ENCODE peak calls at places on chromosomes 7 and 10, in five cellular contexts. S, H, T, L and Q are unnamed samples.

GRCh38 chr10:21318768-21319167 is 206.7 kb downstream of the SKIDA1 start:
- DNase-seq in T (no peak), L (peak), S (peak), H (no peak), Q (no peak)

GRCh38 chr10:14327535-14327934 is 3.2 kb downstream of the FRMD4A start:
- DNase-seq in H (no peak), L (no peak), S (no peak), T (no peak), Q (no peak)

GRCh38 chr10:2225609-2226008 is 488.3 kb upstream of the ADARB2 start:
- DNase-seq in S (no peak), L (no peak), H (no peak), T (no peak), Q (no peak)

GRCh38 chr10:3102721-3103410 is 35.5 kb downstream of the PFKP start:
- DNase-seq in S (no peak), L (no peak), T (no peak), H (peak), Q (no peak)

GRCh38 chr7:4772306-4772705 is 3.1 kb upstream of the AP5Z1 start:
- DNase-seq in H (no peak), S (no peak), T (no peak), L (no peak), Q (no peak)

GRCh38 chr7:34070486-34071323 is 165.4 kb downstream of the BMPER start:
- DNase-seq in T (no peak), H (peak), L (no peak), S (no peak), Q (peak)

GRCh38 chr10:88934900-88935672 is 17.5 kb downstream of the ACTA2 start:
- DNase-seq in S (peak), L (peak), T (peak), H (peak), Q (peak)

GRCh38 chr10:124614003-124614659 is 130.0 kb downstream of the FAM53B start:
- DNase-seq in H (no peak), T (no peak), S (no peak), L (no peak), Q (no peak)

GRCh38 chr7:55961994-55962393 is 2.4 kb upstream of the NIPSNAP2 start:
- DNase-seq in S (no peak), T (no peak), L (no peak), H (no peak), Q (no peak)

GRCh38 chr7:55965805-55966421 is 1.5 kb downstream of the NIPSNAP2 start:
- DNase-seq in L (no peak), T (peak), H (no peak), S (no peak), Q (no peak)

GRCh38 chr7:55964802-55965470 is 551 bp downstream of the NIPSNAP2 start:
- DNase-seq in H (peak), T (peak), L (peak), S (peak), Q (no peak)

GRCh38 chr7:55963584-55964168 is 709 bp upstream of the NIPSNAP2 start:
- DNase-seq in L (no peak), H (no peak), T (no peak), S (no peak), Q (no peak)

DNA sequence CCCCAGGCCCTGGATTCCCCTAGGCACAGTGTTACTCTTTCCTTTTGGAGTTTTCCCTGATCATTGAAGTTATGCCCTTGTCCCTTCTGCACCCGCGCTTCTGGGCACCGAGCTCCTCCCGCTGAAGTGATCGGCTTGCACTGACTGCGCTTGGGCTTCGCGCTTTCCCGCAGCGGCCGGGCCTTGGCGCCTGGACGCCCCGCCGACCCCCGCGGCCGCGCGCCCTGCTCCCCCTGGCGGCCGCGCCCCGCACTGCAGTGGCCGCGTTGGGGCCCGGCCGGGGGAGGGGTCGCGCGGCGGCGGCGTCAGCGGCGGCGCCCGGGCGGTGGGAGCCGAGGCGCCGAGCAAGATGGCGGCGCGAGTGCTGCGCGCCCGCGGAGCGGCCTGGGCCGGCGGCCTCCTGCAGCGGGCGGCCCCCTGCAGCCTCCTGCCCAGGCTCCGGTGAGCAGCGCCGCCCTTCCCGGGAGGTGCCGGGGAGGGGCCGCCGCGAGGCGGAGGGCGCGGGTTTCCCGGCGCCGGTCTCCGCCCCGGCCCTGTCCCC is at the start of gene NIPSNAP2:
- DNase-seq in H (peak), L (peak), T (peak), S (no peak), Q (peak)
- TF ChIP-seq POLR2A in H (peak), L (no peak), T (no peak), S (no peak), Q (peak)

GRCh38 chr7:90595341-90595800 is 750 bp upstream of the CDK14 start:
- DNase-seq in L (no peak), T (no peak), H (no peak), S (no peak), Q (no peak)

GRCh38 chr7:90597527-90597871 is 1.4 kb downstream of the CDK14 start:
- DNase-seq in T (no peak), S (no peak), L (no peak), H (no peak), Q (no peak)

GRCh38 chr7:90594791-90595317 is 1.3 kb upstream of the CDK14 start:
- DNase-seq in S (no peak), T (peak), H (no peak), L (peak), Q (peak)

GRCh38 chr7:90596745-90597526 is 815 bp downstream of the CDK14 start:
- DNase-seq in H (no peak), L (no peak), S (no peak), T (no peak), Q (peak)

GRCh38 chr7:90595801-90596683 is at the start of gene CDK14:
- DNase-seq in H (peak), L (peak), S (peak), T (peak), Q (peak)
- TF ChIP-seq POLR2A in H (no peak), L (peak), S (no peak), T (peak), Q (peak)

GRCh38 chr10:30749368-30749767 is 119.8 kb upstream of the LYZL2 start:
- DNase-seq in T (no peak), L (no peak), H (no peak), S (no peak), Q (no peak)

GRCh38 chr10:30750971-30751677 is 121.6 kb upstream of the LYZL2 start:
- DNase-seq in L (no peak), T (no peak), S (no peak), H (no peak), Q (no peak)

GRCh38 chr10:30752481-30752881 is 122.9 kb upstream of the LYZL2 start:
- DNase-seq in H (no peak), L (no peak), S (no peak), T (no peak), Q (no peak)

GRCh38 chr10:30748152-30748845 is 118.7 kb upstream of the LYZL2 start:
- DNase-seq in T (no peak), L (no peak), S (no peak), H (no peak), Q (no peak)

DNA sequence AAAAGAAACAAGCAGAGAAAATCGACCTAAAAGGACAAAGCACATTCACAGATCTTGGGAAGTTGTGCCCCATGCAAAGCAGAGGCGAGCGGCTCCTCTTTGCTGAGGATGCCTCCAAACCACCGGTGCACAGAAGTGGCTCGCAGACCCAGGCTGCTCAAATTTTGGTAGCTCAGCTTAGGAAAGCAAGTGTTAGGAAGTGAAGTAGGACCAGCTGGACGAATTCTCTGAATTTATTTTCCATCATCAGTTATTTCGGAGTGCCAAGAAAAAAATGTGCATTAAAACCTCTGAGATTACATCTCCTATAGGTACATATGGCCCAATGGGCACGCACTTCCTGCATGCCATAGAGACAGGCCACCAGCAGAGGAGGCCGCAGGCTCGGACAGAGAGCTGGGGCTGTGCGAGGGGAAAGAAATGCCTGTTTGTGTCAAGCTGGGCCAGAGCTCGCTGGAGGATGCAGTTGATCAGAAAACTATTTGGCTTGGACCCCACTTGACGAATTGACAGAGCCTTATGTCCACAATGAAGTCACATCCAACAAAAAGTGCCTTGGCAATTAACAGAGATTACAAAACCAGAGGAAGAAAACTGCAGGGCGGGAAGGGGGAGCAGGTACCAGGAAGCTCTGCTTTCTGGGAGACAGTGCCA is 122.3 kb upstream of the LYZL2 start:
- DNase-seq in S (peak), T (peak), L (no peak), H (peak), Q (peak)
- TF ChIP-seq POLR2A in S (no peak), T (no peak), L (no peak), H (no peak), Q (no peak)

GRCh38 chr7:67690700-67691099 is 694.1 kb downstream of the TYW1 start:
- DNase-seq in S (no peak), T (peak), L (no peak), H (no peak), Q (no peak)

GRCh38 chr7:67696878-67697277 is 700.2 kb downstream of the TYW1 start:
- DNase-seq in L (no peak), H (peak), S (no peak), T (no peak), Q (no peak)

GRCh38 chr7:67696124-67696523 is 699.5 kb downstream of the TYW1 start:
- DNase-seq in L (no peak), S (no peak), H (no peak), T (no peak), Q (no peak)

DNA sequence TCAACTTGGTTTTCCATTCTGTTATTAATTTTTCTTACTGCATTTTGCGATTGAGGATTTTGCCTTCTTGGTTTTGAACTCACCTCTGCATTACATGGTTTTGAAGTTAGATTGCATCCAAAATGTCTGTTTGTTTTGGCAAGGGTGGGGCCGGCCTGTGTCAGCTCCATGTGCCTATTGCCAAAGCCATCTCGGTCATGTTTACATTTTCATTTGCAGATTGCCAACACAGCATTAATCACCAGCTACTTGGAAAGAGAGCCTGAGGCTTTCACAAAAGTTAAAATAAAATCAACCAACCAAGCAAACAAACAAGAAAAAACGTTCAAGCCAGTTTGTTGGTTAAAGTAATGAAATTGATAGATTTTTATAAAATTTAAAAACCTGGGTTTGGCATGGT is 695.8 kb downstream of the TYW1 start:
- DNase-seq in T (peak), H (peak), L (no peak), S (no peak), Q (no peak)
- TF ChIP-seq POLR2A in T (no peak), H (no peak), L (no peak), S (no peak), Q (no peak)

GRCh38 chr7:97873606-97874005 is 1.4 kb upstream of the ASNS start:
- DNase-seq in L (no peak), S (no peak), T (no peak), H (no peak), Q (no peak)

GRCh38 chr7:97868788-97869187 is 3.4 kb downstream of the ASNS start:
- DNase-seq in T (peak), L (no peak), H (no peak), S (no peak), Q (no peak)

GRCh38 chr7:97868314-97868713 is 3.9 kb downstream of the ASNS start:
- DNase-seq in T (no peak), L (no peak), S (no peak), H (no peak), Q (no peak)

GRCh38 chr7:97871659-97872024 is 566 bp downstream of the ASNS start:
- DNase-seq in S (no peak), H (no peak), L (peak), T (no peak), Q (no peak)

DNA sequence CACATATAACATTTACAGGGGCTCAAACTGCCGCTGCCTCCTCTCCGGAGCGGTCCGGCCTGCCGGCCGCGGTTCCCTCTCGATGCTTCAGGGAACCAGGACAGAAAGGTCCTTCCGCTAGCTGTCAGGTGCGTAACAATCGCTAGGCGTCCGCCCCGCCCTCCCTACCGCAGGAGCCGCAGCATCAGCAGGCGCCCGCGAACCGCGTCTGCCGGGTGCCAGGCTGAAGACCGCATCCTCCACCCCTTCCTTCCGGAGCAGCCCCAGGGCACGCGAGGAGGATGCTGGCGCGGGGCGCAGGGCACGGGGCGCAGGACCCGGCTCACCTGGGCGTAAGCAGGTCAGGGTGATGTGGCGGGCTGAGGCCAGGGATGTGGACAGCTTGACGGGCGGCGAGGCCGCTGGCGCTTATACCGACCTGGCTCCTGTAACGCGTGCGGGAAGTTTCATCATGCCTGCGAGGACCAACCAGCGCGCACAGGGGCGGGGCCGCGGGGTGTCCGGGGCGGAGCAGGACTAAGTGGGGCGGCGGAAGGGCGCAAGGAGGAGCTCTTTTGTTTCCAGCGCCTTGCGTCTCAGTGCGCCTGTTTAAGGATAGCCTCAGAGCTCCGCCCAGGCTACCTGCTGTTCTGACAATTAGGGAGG is at the start of gene ASNS:
- DNase-seq in L (peak), H (peak), T (peak), S (peak), Q (peak)
- TF ChIP-seq POLR2A in L (peak), H (peak), T (peak), S (no peak), Q (peak)

GRCh38 chr7:73831656-73832579 is 1.1 kb downstream of the CLDN4 start:
- DNase-seq in T (peak), H (no peak), S (no peak), L (no peak), Q (no peak)

GRCh38 chr7:73829921-73830617 is 727 bp upstream of the CLDN4 start:
- DNase-seq in H (no peak), T (no peak), L (no peak), S (no peak), Q (no peak)

GRCh38 chr7:73829505-73829904 is 1.3 kb upstream of the CLDN4 start:
- DNase-seq in L (no peak), H (no peak), T (no peak), S (no peak), Q (no peak)

GRCh38 chr7:73830618-73830871 is 251 bp upstream of the CLDN4 start:
- DNase-seq in T (no peak), H (no peak), S (no peak), L (no peak), Q (no peak)

GRCh38 chr7:73830872-73831655 is at the start of gene CLDN4:
- DNase-seq in L (no peak), H (no peak), T (peak), S (peak), Q (no peak)
- TF ChIP-seq POLR2A in L (no peak), H (no peak), T (peak), S (no peak), Q (no peak)

DNA sequence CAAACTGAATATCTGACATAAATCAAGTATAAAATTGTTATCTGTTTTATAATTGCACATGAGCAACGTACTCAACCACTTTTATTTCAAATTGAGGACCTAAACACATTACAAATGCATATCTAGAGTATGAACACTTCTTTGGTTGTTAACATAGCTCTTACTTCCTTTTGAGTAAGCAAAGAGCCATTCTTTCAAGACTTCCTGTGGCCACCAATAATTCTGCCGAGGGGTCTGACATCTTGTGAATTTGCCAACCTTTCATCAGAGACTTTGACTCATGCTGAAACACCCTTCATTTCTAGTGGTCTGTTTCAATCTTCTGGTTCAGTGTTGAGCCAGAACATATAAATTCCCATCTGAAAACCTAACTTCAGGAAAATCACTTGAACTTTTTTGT is 59.4 kb downstream of the CDK14 start:
- DNase-seq in S (no peak), T (no peak), L (no peak), H (no peak), Q (peak)
- TF ChIP-seq POLR2A in S (no peak), T (no peak), L (no peak), H (no peak), Q (no peak)